ENCODE peak calls at places on chromosomes 11 and 22, in ten cellular contexts. K, O, U, D, P, H, B, T, L and S are unnamed samples.

GRCh38 chr22:26291940-26292666 is 122.8 kb downstream of the SEZ6L start:
- DNase-seq in H (no peak), K (no peak), U (no peak), B (no peak), P (no peak), O (no peak), L (no peak), T (no peak), D (no peak), S (no peak)

GRCh38 chr11:68211546-68211945 is 1.6 kb downstream of the KMT5B start:
- DNase-seq in U (no peak), P (peak), O (no peak), H (no peak), T (no peak), D (no peak), B (no peak), K (no peak), L (no peak), S (no peak)

GRCh38 chr11:16749092-16749491 is 10.6 kb downstream of the C11orf58 start:
- DNase-seq in K (no peak), B (no peak), T (no peak), D (no peak), P (no peak), L (no peak), H (no peak), O (no peak), U (no peak), S (no peak)

GRCh38 chr11:104151404-104152204 is 12.3 kb downstream of the PDGFD start:
- DNase-seq in H (peak), K (no peak), B (no peak), P (no peak), U (no peak), D (no peak), O (no peak), T (no peak), L (no peak), S (no peak)

GRCh38 chr11:22670803-22671202 is 4.4 kb downstream of the GAS2 start:
- DNase-seq in U (no peak), B (no peak), O (no peak), D (no peak), L (no peak), K (no peak), P (no peak), T (no peak), H (peak), S (no peak)

GRCh38 chr11:12540913-12541587 is 133.2 kb upstream of the TEAD1 start:
- DNase-seq in P (no peak), O (no peak), B (peak), T (peak), H (no peak), L (peak), K (no peak), U (no peak), D (peak), S (no peak)

GRCh38 chr11:94998285-94998684 is 24.8 kb downstream of the KDM4D start:
- DNase-seq in U (no peak), D (no peak), K (no peak), T (no peak), O (no peak), B (no peak), H (no peak), L (no peak), P (no peak), S (no peak)

GRCh38 chr11:14971865-14972580 is at the start of gene CALCA:
- DNase-seq in K (no peak), P (no peak), H (no peak), D (no peak), L (no peak), O (no peak), T (no peak), B (no peak), U (no peak), S (no peak)

GRCh38 chr11:122646549-122647340 is 8.8 kb upstream of the UBASH3B start:
- DNase-seq in O (no peak), H (no peak), L (no peak), U (no peak), P (no peak), K (no peak), B (no peak), D (no peak), T (peak), S (no peak)

GRCh38 chr22:45170001-45170466 is 6.3 kb downstream of the NUP50 start:
- DNase-seq in H (no peak), L (peak), B (no peak), U (no peak), P (no peak), T (no peak), O (no peak), K (no peak), D (no peak), S (no peak)

GRCh38 chr11:18699848-18700261 is 1.3 kb downstream of the TMEM86A start:
- DNase-seq in H (no peak), T (no peak), U (no peak), D (no peak), B (no peak), O (no peak), P (no peak), K (no peak), L (peak), S (no peak)

GRCh38 chr11:74021998-74022397 is 13.1 kb upstream of the UCP3 start:
- DNase-seq in D (no peak), L (no peak), U (no peak), H (no peak), B (no peak), K (no peak), T (no peak), O (no peak), P (no peak), S (no peak)

GRCh38 chr11:35287491-35287890 is 131.9 kb downstream of the SLC1A2 start:
- DNase-seq in K (no peak), P (no peak), U (no peak), T (no peak), O (no peak), H (no peak), B (no peak), D (no peak), L (no peak), S (no peak)

GRCh38 chr11:95711162-95711944 is 78.2 kb downstream of the FAM76B start:
- DNase-seq in P (no peak), L (peak), B (no peak), U (no peak), T (no peak), O (no peak), H (no peak), K (no peak), D (no peak), S (no peak)

GRCh38 chr22:35684270-35684700 is 33.4 kb upstream of the APOL5 start:
- DNase-seq in K (no peak), U (no peak), L (peak), H (peak), B (no peak), D (peak), T (peak), P (no peak), O (no peak), S (no peak)

GRCh38 chr22:19065298-19065859 is 56.8 kb downstream of the DGCR2 start:
- DNase-seq in U (no peak), H (no peak), K (no peak), B (no peak), O (no peak), D (no peak), L (no peak), P (no peak), T (no peak), S (no peak)

GRCh38 chr11:102603091-102603490 is 22.0 kb downstream of the MMP20 start:
- DNase-seq in T (peak), K (no peak), D (no peak), O (no peak), U (no peak), B (no peak), L (peak), P (no peak), H (no peak), S (no peak)

GRCh38 chr11:58164389-58164788 is 24.5 kb upstream of the OR9Q2 start:
- DNase-seq in L (no peak), H (no peak), D (no peak), U (no peak), P (no peak), K (no peak), B (no peak), T (no peak), O (no peak), S (no peak)

GRCh38 chr11:58164990-58165389 is 23.9 kb upstream of the OR9Q2 start:
- DNase-seq in O (no peak), U (no peak), K (no peak), D (no peak), T (no peak), L (no peak), H (no peak), P (no peak), B (no peak), S (no peak)

GRCh38 chr11:58165504-58166106 is 23.3 kb upstream of the OR9Q2 start:
- DNase-seq in O (no peak), P (no peak), L (no peak), H (no peak), K (no peak), U (no peak), D (no peak), B (no peak), T (no peak), S (no peak)
- TF ChIP-seq CTCF in O (no peak), P (no peak), L (no peak), H (no peak), K (no peak), U (no peak), D (no peak), B (no peak), T (no peak), S (no peak)

GRCh38 chr22:21642584-21643448 is 714 bp downstream of the SDF2L1 start:
- DNase-seq in P (peak), B (peak), H (peak), K (no peak), U (no peak), L (no peak), D (no peak), T (peak), O (no peak), S (peak)
- TF ChIP-seq CTCF in P (peak), B (peak), H (peak), K (peak), U (peak), L (peak), D (peak), T (peak), O (peak), S (peak)

DNA sequence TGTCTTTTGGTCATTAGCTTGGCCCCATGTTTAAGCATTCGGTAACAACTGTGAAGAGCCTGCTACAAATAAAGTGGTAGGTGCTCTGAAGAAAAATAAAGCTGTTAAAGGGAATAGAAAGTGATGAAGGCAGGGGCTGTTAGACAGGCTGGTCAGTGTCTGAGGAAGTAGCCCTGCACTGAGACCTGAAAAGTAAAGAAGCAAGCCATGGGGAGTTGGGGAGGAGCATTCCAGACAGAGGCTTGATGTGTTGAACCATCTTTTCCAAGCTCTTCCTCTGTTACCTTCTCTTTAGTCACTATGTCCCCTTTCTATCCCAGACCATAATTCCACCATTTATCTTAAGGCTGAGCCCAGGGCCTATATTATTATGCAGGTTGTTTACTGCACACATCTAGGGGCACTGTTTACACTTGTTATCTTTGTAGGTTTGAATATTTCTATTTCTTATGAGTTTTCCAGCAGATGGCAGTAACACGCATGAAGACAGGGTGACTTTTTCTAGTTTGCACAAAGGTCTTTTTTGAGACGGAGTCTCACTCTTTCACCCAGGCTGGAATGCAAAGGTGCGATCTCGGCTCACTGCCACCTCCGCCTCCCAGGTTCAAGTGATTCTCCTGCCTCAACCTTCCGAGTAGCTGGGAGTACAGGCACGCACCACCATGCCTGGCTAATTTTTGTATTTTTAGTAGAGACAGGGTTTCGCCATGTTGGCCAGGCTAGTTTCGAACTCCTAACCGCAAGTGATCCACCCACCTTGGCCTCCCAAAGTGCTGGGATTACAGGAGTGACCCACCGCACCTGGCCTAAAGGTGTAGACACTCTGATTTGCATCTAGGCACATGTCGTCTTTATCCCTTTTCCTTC is 23.0 kb downstream of the ZFTA start:
- DNase-seq in O (no peak), U (no peak), T (no peak), H (peak), L (no peak), D (no peak), K (no peak), B (no peak), P (no peak), S (no peak)
- TF ChIP-seq CTCF in O (no peak), U (peak), T (no peak), H (peak), L (no peak), D (no peak), K (no peak), B (peak), P (no peak), S (no peak)

GRCh38 chr11:65572356-65573043 is at the start of gene FAM89B:
- DNase-seq in U (peak), H (peak), O (peak), D (no peak), T (peak), L (peak), P (peak), K (peak), B (peak), S (peak)

GRCh38 chr11:65571940-65572339 is 398 bp upstream of the FAM89B start:
- DNase-seq in O (no peak), U (no peak), P (peak), L (no peak), K (no peak), H (peak), D (no peak), T (no peak), B (peak), S (no peak)

GRCh38 chr11:65569164-65569972 is 909 bp upstream of the ZNRD2 start:
- DNase-seq in L (no peak), T (no peak), P (no peak), K (no peak), B (no peak), U (no peak), D (no peak), H (no peak), O (no peak), S (no peak)

GRCh38 chr11:65571420-65571819 is 918 bp upstream of the FAM89B start:
- DNase-seq in O (no peak), B (no peak), T (no peak), K (no peak), H (no peak), D (no peak), U (no peak), L (no peak), P (no peak), S (no peak)

GRCh38 chr11:65569973-65570918 is at the start of gene ZNRD2:
- DNase-seq in K (peak), P (peak), O (peak), T (peak), D (peak), H (peak), B (peak), L (peak), U (peak), S (peak)
- TF ChIP-seq CTCF in K (peak), P (peak), O (peak), T (peak), D (peak), H (peak), B (peak), L (peak), U (peak), S (peak)

GRCh38 chr22:16969508-16970327 is 38.3 kb downstream of the GAB4 start:
- DNase-seq in H (no peak), K (no peak), D (no peak), U (no peak), O (no peak), B (no peak), P (peak), L (no peak), T (no peak), S (no peak)
- TF ChIP-seq CTCF in H (no peak), K (no peak), D (no peak), U (no peak), O (no peak), B (no peak), P (no peak), L (no peak), T (no peak), S (no peak)

DNA sequence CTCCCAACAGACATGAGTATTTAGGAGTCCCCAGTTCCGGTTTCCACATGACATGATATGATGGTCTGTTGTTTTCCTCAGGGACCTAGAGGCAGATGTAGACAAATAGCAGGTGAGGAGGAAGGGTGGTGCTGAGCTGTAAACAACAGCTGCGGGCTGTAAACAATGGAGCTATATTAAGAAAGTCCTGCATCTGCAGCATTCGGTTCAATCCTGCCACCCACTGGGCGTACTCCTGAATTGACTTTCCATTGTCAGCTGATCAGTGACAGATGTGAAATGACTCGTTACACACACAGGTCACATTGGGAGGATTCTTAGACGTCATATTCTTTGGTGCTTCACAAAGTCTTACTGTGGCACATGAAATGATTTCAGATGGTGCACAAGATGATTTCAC is 26.8 kb upstream of the RAG1 start:
- DNase-seq in K (no peak), H (peak), P (peak), U (no peak), B (peak), D (no peak), L (peak), T (peak), O (no peak), S (no peak)
- TF ChIP-seq CTCF in K (no peak), H (peak), P (peak), U (no peak), B (peak), D (no peak), L (peak), T (peak), O (no peak), S (no peak)

DNA sequence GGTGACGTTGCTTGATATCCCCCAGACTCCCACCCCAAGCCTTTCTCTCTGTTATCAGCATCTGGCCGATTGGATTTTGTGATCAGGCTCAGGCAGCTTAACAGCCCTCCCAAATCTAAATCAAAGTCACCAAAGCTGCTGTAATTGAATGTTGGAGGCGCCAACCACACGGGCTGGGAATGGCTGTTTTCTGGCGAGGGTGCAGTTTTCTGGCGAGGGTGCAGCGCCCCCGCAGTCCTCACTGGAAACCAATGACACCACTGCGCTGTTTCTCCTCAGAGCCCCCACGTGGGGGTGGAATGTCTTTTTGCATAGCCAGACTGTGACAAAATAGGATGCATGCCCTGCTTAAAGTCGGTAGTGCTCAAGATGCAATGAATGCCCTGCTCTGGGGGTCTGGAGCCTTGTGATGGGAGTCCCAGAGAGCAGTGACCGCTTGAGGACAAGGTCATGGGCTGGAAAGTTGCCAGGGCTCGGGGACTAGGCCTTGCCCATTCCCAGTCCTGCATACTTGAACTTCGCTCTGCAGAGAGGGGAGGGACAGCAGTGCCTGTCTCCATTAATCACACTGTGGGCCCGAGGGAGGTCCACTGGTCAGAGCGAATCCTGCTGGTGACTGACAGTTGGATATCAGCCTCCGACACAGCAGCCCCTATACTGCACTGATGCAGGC is 105.3 kb downstream of the MORC2 start:
- DNase-seq in H (no peak), O (peak), D (no peak), B (no peak), U (peak), P (peak), L (peak), T (no peak), K (no peak), S (no peak)
- TF ChIP-seq CTCF in H (no peak), O (no peak), D (no peak), B (no peak), U (no peak), P (no peak), L (no peak), T (no peak), K (no peak), S (no peak)

GRCh38 chr11:63671322-63672155 is at the start of gene ATL3:
- DNase-seq in D (peak), O (peak), U (peak), T (peak), L (peak), P (peak), B (peak), K (peak), H (peak), S (peak)
- TF ChIP-seq CTCF in D (peak), O (no peak), U (peak), T (no peak), L (peak), P (no peak), B (peak), K (no peak), H (peak), S (no peak)